ENCODE peak calls at places on chromosomes 13 and 19, in five cellular contexts. Z is naive thymus-derived CD4-positive, alpha-beta T cell; V is left ventricle myocardium inferior; F is RCC 7860; T is amniotic stem cell. D is an unnamed sample.

GRCh38 chr13:43879323-43880181 is at the start of the genes CCDC122 and LACC1:
- DNase-seq in Z (peak), V (peak), F (peak), T (peak), D (peak)

GRCh38 chr19:1874554-1875185 is 10.6 kb downstream of the ABHD17A start:
- DNase-seq in Z (peak), V (no peak), F (no peak), T (no peak), D (peak)

GRCh38 chr13:44819245-44819644 is 170.0 kb downstream of the NUFIP1 start:
- DNase-seq in Z (no peak), V (no peak), F (peak), T (peak), D (peak)

GRCh38 chr13:28267495-28267894 is 129.2 kb downstream of the PAN3 start:
- DNase-seq in Z (no peak), V (no peak), F (no peak), T (no peak), D (no peak)

GRCh38 chr19:7478173-7478842 is 10.5 kb downstream of the PEX11G start:
- DNase-seq in Z (no peak), V (no peak), F (no peak), T (no peak), D (no peak)

GRCh38 chr19:10011974-10012373 is 1.3 kb upstream of the RDH8 start:
- DNase-seq in Z (no peak), V (no peak), F (no peak), T (no peak), D (no peak)

GRCh38 chr13:91247768-91248167 is 99.7 kb upstream of the MIR17HG start:
- DNase-seq in Z (no peak), V (no peak), F (no peak), T (no peak), D (no peak)

GRCh38 chr19:48961051-48961649 is 4.0 kb upstream of the FTL start:
- DNase-seq in Z (no peak), V (no peak), F (peak), T (no peak), D (no peak)

GRCh38 chr13:51323824-51324511 is 15.5 kb upstream of the SERPINE3 start:
- DNase-seq in Z (no peak), V (no peak), F (no peak), T (no peak), D (no peak)

GRCh38 chr19:12868540-12869112 is 12.6 kb downstream of the DNASE2 start:
- DNase-seq in Z (no peak), V (no peak), F (no peak), T (no peak), D (peak)

GRCh38 chr19:14682084-14682483 is 7.4 kb upstream of the ADGRE3 start:
- DNase-seq in Z (no peak), V (no peak), F (no peak), T (no peak), D (no peak)

GRCh38 chr19:43662487-43662886 is 7.5 kb downstream of the PLAUR start:
- DNase-seq in Z (no peak), V (no peak), F (no peak), T (no peak), D (peak)

GRCh38 chr13:52158629-52159158 is 703 bp downstream of the NEK3 start:
- DNase-seq in Z (no peak), V (peak), F (no peak), T (peak), D (peak)

GRCh38 chr19:41376998-41377365 is 649 bp downstream of the TMEM91 start:
- DNase-seq in Z (no peak), V (no peak), F (no peak), T (no peak), D (no peak)

D was measured in EH.